ENCODE peak calls at places on chromosomes 12 and 14, in five cellular contexts. G is heart right ventricle; I is activated naive CD4-positive, alpha-beta T cell treated with Interleukin-2 at 50 U/mL for 16 hours; T is RWPE1; F is fibroblast of pulmonary artery. Y is an unnamed sample.

GRCh38 chr12:22256634-22257033 is 77.9 kb downstream of the ST8SIA1 start:
- DNase-seq in G (no peak), T (no peak), I (no peak), F (peak; percentile 25), Y (no peak)

GRCh38 chr12:93832126-93832525 is 155.0 kb downstream of the CRADD start:
- DNase-seq in I (no peak), F (no peak), G (no peak), T (no peak), Y (no peak)

GRCh38 chr14:37848985-37849605 is 253.7 kb downstream of the TTC6 start:
- DNase-seq in G (no peak), T (no peak), F (no peak), I (no peak), Y (no peak)

GRCh38 chr12:51377099-51377984 is 13.9 kb downstream of the GALNT6 start:
- DNase-seq in I (no peak), T (no peak), F (peak; percentile 26), G (no peak), Y (no peak)

GRCh38 chr12:113467514-113468364 is 3.9 kb downstream of the LHX5 start:
- DNase-seq in T (no peak), I (no peak), G (no peak), F (no peak), Y (no peak)

GRCh38 chr12:111699-112591 is 45.4 kb downstream of the IQSEC3 start:
- DNase-seq in F (no peak), T (no peak), G (no peak), I (no peak), Y (no peak)

GRCh38 chr14:103905861-103906456 is 22.3 kb upstream of the TDRD9 start:
- DNase-seq in F (no peak), I (no peak), T (no peak), G (no peak), Y (no peak)

GRCh38 chr12:92034858-92035401 is 110.7 kb downstream of the BTG1 start:
- DNase-seq in T (peak; percentile 68), G (peak; percentile 29), I (peak; percentile 44), F (peak; percentile 66), Y (peak; percentile 21)

GRCh38 chr14:76760331-76761197 is 704 bp upstream of the VASH1 start:
- DNase-seq in I (no peak), F (no peak), G (no peak), T (no peak), Y (no peak)

GRCh38 chr14:100589071-100589759 is 2.0 kb upstream of the BEGAIN start:
- DNase-seq in I (no peak), F (no peak), G (no peak), T (no peak), Y (no peak)

GRCh38 chr14:70821916-70822705 is 12.8 kb upstream of the MAP3K9 start:
- DNase-seq in G (peak; percentile 46), T (peak; percentile 62), F (peak; percentile 47), I (peak; percentile 70), Y (peak; percentile 51)

GRCh38 chr12:120814903-120815429 is 89.2 kb downstream of the SPPL3 start:
- DNase-seq in T (no peak), G (no peak), F (no peak), I (no peak), Y (no peak)

GRCh38 chr12:110744176-110744575 is 1.5 kb upstream of the PPP1CC start:
- DNase-seq in I (no peak), G (no peak), F (peak; percentile 64), T (peak; percentile 71), Y (no peak)

GRCh38 chr14:59055439-59056045 is 132.9 kb upstream of the DAAM1 start:
- DNase-seq in G (no peak), I (no peak), T (peak; percentile 67), F (peak; percentile 76), Y (no peak)

GRCh38 chr12:2179953-2180736 is 127.4 kb downstream of the CACNA1C start:
- DNase-seq in G (peak; percentile 65), I (no peak), F (peak; percentile 92), T (peak; percentile 79), Y (no peak)

GRCh38 chr14:103908580-103908979 is 19.7 kb upstream of the TDRD9 start:
- DNase-seq in G (no peak), T (no peak), F (no peak), I (no peak), Y (peak; percentile 30)

GRCh38 chr12:56160160-56160763 is 2.1 kb downstream of the MYL6 start:
- DNase-seq in I (peak; percentile 61), G (no peak), F (peak; percentile 64), T (peak; percentile 28), Y (peak; percentile 59)

GRCh38 chr12:85781751-85782150 is 54.5 kb downstream of the RASSF9 start:
- DNase-seq in F (no peak), T (no peak), I (no peak), G (no peak), Y (no peak)

GRCh38 chr14:39015964-39016577 is 87.0 kb downstream of the SEC23A start:
- DNase-seq in F (peak; percentile 59), T (no peak), G (no peak), I (no peak), Y (no peak)

GRCh38 chr12:53867216-53868012 is 71.2 kb upstream of the HOXC13 start:
- DNase-seq in I (no peak), T (peak; percentile 75), F (no peak), G (no peak), Y (no peak)

GRCh38 chr12:1594045-1594294 is 411 bp downstream of the FBXL14 start:
- DNase-seq in T (peak; percentile 46), G (no peak), I (peak; percentile 61), F (no peak), Y (no peak)